ENCODE peak calls at places on chromosomes 11 and 22, in six cellular contexts. One of them, this sample, is unnamed.

GRCh38 chr11:94776351-94777321 is 8.5 kb downstream of the AMOTL1 start:
- ATAC-seq in K562: peak
- ATAC-seq in GM12878: no peak
- ATAC-seq in upper lobe of left lung: no peak
- ATAC-seq in HepG2: no peak
- ATAC-seq in HCT116: peak
- ATAC-seq in this sample: peak

GRCh38 chr11:36312593-36312990 is 16.5 kb downstream of the PRR5L start:
- ATAC-seq in K562: no peak
- ATAC-seq in GM12878: peak
- ATAC-seq in upper lobe of left lung: no peak
- ATAC-seq in HepG2: peak
- ATAC-seq in HCT116: no peak
- ATAC-seq in this sample: no peak

GRCh38 chr22:37571992-37572373 is 7.9 kb downstream of the LGALS2 start:
- ATAC-seq in K562: no peak
- ATAC-seq in GM12878: no peak
- ATAC-seq in upper lobe of left lung: no peak
- ATAC-seq in HepG2: no peak
- ATAC-seq in HCT116: no peak
- ATAC-seq in this sample: no peak

GRCh38 chr22:26417406-26417805 is 11.7 kb upstream of the ASPHD2 start:
- ATAC-seq in K562: no peak
- ATAC-seq in GM12878: no peak
- ATAC-seq in upper lobe of left lung: no peak
- ATAC-seq in HepG2: no peak
- ATAC-seq in HCT116: no peak
- ATAC-seq in this sample: no peak

GRCh38 chr11:61092908-61093763 is 9.2 kb upstream of the CD5 start:
- ATAC-seq in K562: no peak
- ATAC-seq in GM12878: peak
- ATAC-seq in upper lobe of left lung: peak
- ATAC-seq in HepG2: no peak
- ATAC-seq in HCT116: no peak
- ATAC-seq in this sample: no peak

GRCh38 chr11:21897203-21897602 is 295.7 kb upstream of the ANO5 start:
- ATAC-seq in K562: no peak
- ATAC-seq in GM12878: peak
- ATAC-seq in upper lobe of left lung: no peak
- ATAC-seq in HepG2: no peak
- ATAC-seq in HCT116: no peak
- ATAC-seq in this sample: no peak

GRCh38 chr11:10688401-10688800 is 5.2 kb downstream of the IRAG1 start:
- ATAC-seq in K562: peak
- ATAC-seq in GM12878: peak
- ATAC-seq in upper lobe of left lung: no peak
- ATAC-seq in HepG2: peak
- ATAC-seq in HCT116: peak
- ATAC-seq in this sample: no peak

GRCh38 chr22:46815132-46815531 is 52.7 kb downstream of the TBC1D22A start:
- ATAC-seq in K562: no peak
- ATAC-seq in GM12878: no peak
- ATAC-seq in upper lobe of left lung: peak
- ATAC-seq in HepG2: peak
- ATAC-seq in HCT116: no peak
- ATAC-seq in this sample: no peak

GRCh38 chr11:57432017-57432590 is 5.2 kb upstream of the SLC43A3 start:
- ATAC-seq in K562: peak
- ATAC-seq in GM12878: no peak
- ATAC-seq in upper lobe of left lung: no peak
- ATAC-seq in HepG2: no peak
- ATAC-seq in HCT116: no peak
- ATAC-seq in this sample: no peak

DNA sequence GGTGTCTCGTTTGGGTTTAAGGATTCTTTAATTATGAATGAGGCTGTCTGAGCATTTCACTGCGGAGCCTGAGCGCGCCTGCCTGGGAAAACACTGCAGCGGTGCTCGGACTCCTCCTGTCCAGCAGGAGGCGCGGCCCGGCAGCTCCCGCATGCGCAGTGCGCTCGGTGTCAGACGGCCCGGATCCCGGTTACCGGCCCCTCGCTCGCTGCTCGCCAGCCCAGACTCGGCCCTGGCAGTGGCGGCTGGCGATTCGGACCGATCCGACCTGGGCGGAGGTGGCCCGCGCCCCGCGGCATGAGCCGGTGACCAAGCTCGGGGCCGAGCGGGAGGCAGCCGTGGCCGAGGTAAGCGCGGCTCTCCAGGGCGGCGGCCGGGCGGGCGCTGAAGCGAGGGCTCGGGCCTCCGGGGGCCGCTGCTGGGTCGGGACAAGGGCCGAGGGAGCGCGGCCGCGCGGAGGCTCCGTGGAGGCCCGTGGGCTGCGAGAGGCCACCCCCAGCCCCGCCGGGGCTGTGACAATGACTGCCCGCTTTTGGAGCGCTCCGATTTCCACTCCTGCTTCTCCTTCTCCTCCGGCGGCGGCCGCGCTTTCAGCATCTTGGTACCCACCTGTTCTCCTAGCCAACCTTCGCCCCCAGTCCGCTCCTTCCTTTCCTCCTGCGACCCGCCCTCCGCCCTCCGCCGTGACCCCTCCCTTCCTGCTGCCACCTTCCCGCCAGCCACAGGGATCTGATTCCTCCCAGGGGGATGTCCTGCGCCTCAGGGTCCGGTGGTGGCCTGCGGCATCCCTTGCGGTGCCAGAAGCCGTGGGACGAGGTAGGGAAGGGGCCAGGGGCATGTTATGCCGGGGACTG is at the start of gene EXT2:
- ATAC-seq in K562: peak
- ATAC-seq in GM12878: peak
- ATAC-seq in upper lobe of left lung: peak
- ATAC-seq in HepG2: peak
- ATAC-seq in HCT116: peak
- ATAC-seq in this sample: peak
- H3K27ac ChIP-seq in K562: peak
- H3K27ac ChIP-seq in GM12878: no peak
- H3K27ac ChIP-seq in upper lobe of left lung: peak
- H3K27ac ChIP-seq in HepG2: peak
- H3K27ac ChIP-seq in HCT116: peak
- H3K27ac ChIP-seq in this sample: peak

GRCh38 chr11:118749429-118749828 is 41.5 kb downstream of the DDX6 start:
- ATAC-seq in K562: no peak
- ATAC-seq in GM12878: no peak
- ATAC-seq in upper lobe of left lung: peak
- ATAC-seq in HepG2: no peak
- ATAC-seq in HCT116: no peak
- ATAC-seq in this sample: no peak
- TF ChIP-seq POLR2AphosphoS5 in K562: no peak
- TF ChIP-seq POLR2AphosphoS5 in GM12878: peak
- TF ChIP-seq POLR2AphosphoS5 in upper lobe of left lung: no peak
- TF ChIP-seq POLR2AphosphoS5 in HepG2: no peak
- TF ChIP-seq POLR2AphosphoS5 in HCT116: no peak
- TF ChIP-seq POLR2AphosphoS5 in this sample: no peak

GRCh38 chr11:90222459-90223247 is at the start of gene CHORDC1:
- ATAC-seq in K562: peak
- ATAC-seq in GM12878: peak
- ATAC-seq in upper lobe of left lung: peak
- ATAC-seq in HepG2: peak
- ATAC-seq in HCT116: peak
- ATAC-seq in this sample: peak

GRCh38 chr11:90219438-90219837 is 3.4 kb downstream of the CHORDC1 start:
- ATAC-seq in K562: no peak
- ATAC-seq in GM12878: no peak
- ATAC-seq in upper lobe of left lung: no peak
- ATAC-seq in HepG2: no peak
- ATAC-seq in HCT116: no peak
- ATAC-seq in this sample: no peak

GRCh38 chr11:90222152-90222458 is 744 bp downstream of the CHORDC1 start:
- ATAC-seq in K562: peak
- ATAC-seq in GM12878: peak
- ATAC-seq in upper lobe of left lung: no peak
- ATAC-seq in HepG2: peak
- ATAC-seq in HCT116: no peak
- ATAC-seq in this sample: no peak

GRCh38 chr11:90220391-90220790 is 2.5 kb downstream of the CHORDC1 start:
- ATAC-seq in K562: no peak
- ATAC-seq in GM12878: peak
- ATAC-seq in upper lobe of left lung: no peak
- ATAC-seq in HepG2: no peak
- ATAC-seq in HCT116: no peak
- ATAC-seq in this sample: no peak

GRCh38 chr11:90223248-90223585 is 368 bp upstream of the CHORDC1 start:
- ATAC-seq in K562: peak
- ATAC-seq in GM12878: peak
- ATAC-seq in upper lobe of left lung: peak
- ATAC-seq in HepG2: peak
- ATAC-seq in HCT116: peak
- ATAC-seq in this sample: peak
- TF ChIP-seq POLR2A in K562: no peak
- TF ChIP-seq POLR2A in GM12878: no peak
- TF ChIP-seq POLR2A in upper lobe of left lung: no peak
- TF ChIP-seq POLR2A in HepG2: no peak
- TF ChIP-seq POLR2A in HCT116: no peak
- TF ChIP-seq POLR2A in this sample: no peak

GRCh38 chr11:124075841-124076571 is 34.9 kb upstream of the OR10G7 start:
- ATAC-seq in K562: no peak
- ATAC-seq in GM12878: peak
- ATAC-seq in upper lobe of left lung: peak
- ATAC-seq in HepG2: peak
- ATAC-seq in HCT116: no peak
- ATAC-seq in this sample: peak
- H3K27ac ChIP-seq in K562: no peak
- H3K27ac ChIP-seq in GM12878: no peak
- H3K27ac ChIP-seq in upper lobe of left lung: no peak
- H3K27ac ChIP-seq in HepG2: no peak
- H3K27ac ChIP-seq in HCT116: no peak
- H3K27ac ChIP-seq in this sample: no peak

GRCh38 chr11:75268626-75269366 is 28.2 kb downstream of the TPBGL start:
- ATAC-seq in K562: no peak
- ATAC-seq in GM12878: no peak
- ATAC-seq in upper lobe of left lung: no peak
- ATAC-seq in HepG2: no peak
- ATAC-seq in HCT116: no peak
- ATAC-seq in this sample: no peak

GRCh38 chr11:75264971-75265370 is 24.4 kb downstream of the TPBGL start:
- ATAC-seq in K562: no peak
- ATAC-seq in GM12878: no peak
- ATAC-seq in upper lobe of left lung: no peak
- ATAC-seq in HepG2: no peak
- ATAC-seq in HCT116: no peak
- ATAC-seq in this sample: no peak

GRCh38 chr11:75269367-75269660 is 28.7 kb downstream of the TPBGL start:
- ATAC-seq in K562: no peak
- ATAC-seq in GM12878: no peak
- ATAC-seq in upper lobe of left lung: no peak
- ATAC-seq in HepG2: no peak
- ATAC-seq in HCT116: no peak
- ATAC-seq in this sample: no peak

GRCh38 chr11:75265851-75266531 is 25.4 kb downstream of the TPBGL start:
- ATAC-seq in K562: no peak
- ATAC-seq in GM12878: no peak
- ATAC-seq in upper lobe of left lung: no peak
- ATAC-seq in HepG2: peak
- ATAC-seq in HCT116: no peak
- ATAC-seq in this sample: peak

DNA sequence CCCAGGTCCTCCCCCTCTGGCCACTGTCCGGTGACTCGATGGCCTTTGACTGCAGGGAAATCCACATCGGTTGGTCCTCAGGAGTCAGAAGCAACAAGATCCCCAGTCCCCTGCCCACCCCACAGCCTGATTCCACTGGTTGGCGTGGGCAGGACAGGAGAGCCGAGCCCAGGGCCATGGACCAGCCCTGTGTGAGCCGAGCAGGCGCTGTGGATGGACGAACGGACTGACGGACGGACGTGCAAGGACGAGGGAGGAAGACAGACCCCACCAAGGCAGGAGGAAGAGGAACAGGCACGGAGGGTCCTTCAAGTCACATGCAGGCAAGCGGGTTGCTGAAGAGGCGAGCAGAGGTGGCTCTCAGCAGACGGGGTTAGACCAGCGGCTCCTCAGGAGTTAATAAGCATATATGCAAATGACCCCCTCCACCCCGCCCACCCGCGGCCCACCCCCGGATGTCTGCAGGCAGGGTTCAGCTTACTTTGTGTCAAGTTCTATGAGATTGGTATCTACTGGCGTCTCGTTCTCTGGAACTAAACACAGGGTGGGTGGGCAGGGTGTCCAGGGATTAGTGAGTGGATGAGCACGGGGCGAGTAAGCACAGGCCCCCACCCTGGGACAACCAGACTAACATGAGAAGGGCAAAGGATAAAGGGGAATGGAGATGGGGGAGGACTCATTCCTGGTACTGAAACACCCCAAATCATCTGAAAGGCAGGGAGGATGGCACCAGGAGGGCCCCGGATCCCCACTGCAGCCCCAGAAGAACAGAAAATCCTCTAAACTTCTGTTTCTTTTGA is 26.8 kb downstream of the TPBGL start:
- ATAC-seq in K562: peak
- ATAC-seq in GM12878: no peak
- ATAC-seq in upper lobe of left lung: no peak
- ATAC-seq in HepG2: no peak
- ATAC-seq in HCT116: no peak
- ATAC-seq in this sample: no peak
- TF ChIP-seq POLR2AphosphoS5 in K562: no peak
- TF ChIP-seq POLR2AphosphoS5 in GM12878: no peak
- TF ChIP-seq POLR2AphosphoS5 in upper lobe of left lung: no peak
- TF ChIP-seq POLR2AphosphoS5 in HepG2: no peak
- TF ChIP-seq POLR2AphosphoS5 in HCT116: no peak
- TF ChIP-seq POLR2AphosphoS5 in this sample: no peak

DNA sequence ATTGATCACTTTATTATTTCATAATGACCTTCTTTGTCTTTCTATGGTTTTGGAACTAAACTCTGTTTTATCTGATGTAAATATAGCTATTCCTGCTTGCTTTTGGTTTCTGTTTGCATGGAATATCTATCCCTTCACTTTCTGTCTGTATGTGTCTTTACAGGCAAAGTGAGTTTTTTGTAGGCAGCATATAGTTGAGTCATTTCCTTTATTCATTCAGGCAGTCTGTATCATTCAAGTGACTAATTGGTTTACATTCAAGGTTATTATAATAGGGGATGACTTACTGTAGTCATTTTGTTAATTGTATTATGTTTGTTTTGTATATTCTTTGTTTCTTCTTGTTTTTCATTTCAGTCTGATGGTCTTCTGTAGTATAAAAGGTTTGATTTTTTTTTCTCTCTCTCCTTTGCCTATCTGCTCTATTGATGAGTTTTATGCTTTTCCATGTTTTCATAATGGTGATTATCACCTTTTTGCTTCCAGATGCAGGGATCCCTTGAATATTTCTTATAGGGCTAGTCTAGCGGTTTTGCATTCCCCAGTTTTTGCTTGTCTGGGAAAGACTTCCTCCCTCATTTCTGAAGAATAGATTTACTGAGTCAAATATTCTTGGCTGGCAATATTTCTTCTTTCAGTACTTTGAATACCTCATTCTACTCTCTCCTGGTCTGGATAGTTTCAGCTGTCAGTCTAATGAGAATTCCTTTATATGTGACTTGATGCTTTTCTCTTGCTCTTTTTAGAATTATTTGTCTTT is 50.4 kb downstream of the GDPD4 start:
- ATAC-seq in K562: no peak
- ATAC-seq in GM12878: no peak
- ATAC-seq in upper lobe of left lung: no peak
- ATAC-seq in HepG2: no peak
- ATAC-seq in HCT116: no peak
- ATAC-seq in this sample: no peak
- TF ChIP-seq POLR2A in K562: no peak
- TF ChIP-seq POLR2A in GM12878: no peak
- TF ChIP-seq POLR2A in upper lobe of left lung: no peak
- TF ChIP-seq POLR2A in HepG2: no peak
- TF ChIP-seq POLR2A in HCT116: no peak
- TF ChIP-seq POLR2A in this sample: no peak

This sample was measured in gastroesophageal sphincter.